ENCODE peak calls at places on chromosome 15, in six cellular contexts. I is stimulated activated naive B cell treated with anti-CD40 and anti-IgM and Interleukin-4, amounts not matched to agents 10 μg/mL and 1 μg/mL and 100 μg/mL, for 72 hours; F is H4; X is DMS79; J is left ventricle myocardium inferior; G is left colon. O is an unnamed sample.

GRCh38 chr15:69031013-69032001 is 16.8 kb downstream of the NOX5 start:
- DNase-seq in I (peak), F (no peak), X (no peak), J (peak), G (peak), O (peak)

GRCh38 chr15:101675796-101676582 is 23.8 kb upstream of the TM2D3 start:
- DNase-seq in I (no peak), F (peak), X (no peak), J (no peak), G (no peak), O (no peak)

GRCh38 chr15:67109141-67110034 is 44.0 kb downstream of the SMAD3 start:
- DNase-seq in I (peak), F (peak), X (no peak), J (peak), G (no peak), O (peak)

GRCh38 chr15:92922405-92923002 is 22.4 kb downstream of the CHD2 start:
- DNase-seq in I (no peak), F (no peak), X (no peak), J (no peak), G (no peak), O (no peak)

GRCh38 chr15:56871180-56871579 is 47.3 kb upstream of the TCF12 start:
- DNase-seq in I (no peak), F (peak), X (no peak), J (no peak), G (no peak), O (no peak)

GRCh38 chr15:91953432-91953831 is 99.9 kb downstream of the SLCO3A1 start:
- DNase-seq in I (no peak), F (no peak), X (no peak), J (no peak), G (peak), O (no peak)

GRCh38 chr15:40471105-40471777 is 457 bp downstream of the CHST14 start:
- DNase-seq in I (peak), F (peak), X (no peak), J (peak), G (no peak), O (peak)

GRCh38 chr15:38128389-38128788 is 124.2 kb upstream of the SPRED1 start:
- DNase-seq in I (no peak), F (no peak), X (no peak), J (no peak), G (no peak), O (no peak)

GRCh38 chr15:29242466-29243242 is 27.0 kb downstream of the NSMCE3 start:
- DNase-seq in I (no peak), F (no peak), X (peak), J (no peak), G (no peak), O (no peak)

GRCh38 chr15:47602124-47602523 is 115.2 kb upstream of the SEMA6D start:
- DNase-seq in I (no peak), F (no peak), X (no peak), J (no peak), G (no peak), O (no peak)

GRCh38 chr15:81152799-81153198 is 18.7 kb downstream of the CFAP161 start:
- DNase-seq in I (no peak), F (no peak), X (no peak), J (no peak), G (no peak), O (no peak)

GRCh38 chr15:57237282-57237642 is 139.0 kb upstream of the CGNL1 start:
- DNase-seq in I (no peak), F (no peak), X (no peak), J (no peak), G (no peak), O (no peak)

GRCh38 chr15:72047020-72047419 is 70.9 kb downstream of the MYO9A start:
- DNase-seq in I (no peak), F (no peak), X (no peak), J (no peak), G (no peak), O (no peak)

GRCh38 chr15:43977072-43977884 is 150.5 kb downstream of the WDR76 start:
- DNase-seq in I (no peak), F (no peak), X (no peak), J (no peak), G (no peak), O (no peak)

GRCh38 chr15:82768414-82769081 is 37.3 kb downstream of the FSD2 start:
- DNase-seq in I (no peak), F (no peak), X (no peak), J (no peak), G (no peak), O (no peak)

GRCh38 chr15:64883997-64884511 is 27.6 kb upstream of the ANKDD1A start:
- DNase-seq in I (peak), F (peak), X (peak), J (peak), G (peak), O (peak)

GRCh38 chr15:90592144-90592887 is 62.6 kb downstream of the CRTC3 start:
- DNase-seq in I (no peak), F (peak), X (no peak), J (no peak), G (no peak), O (no peak)

GRCh38 chr15:100930306-100930848 is 11.2 kb downstream of the LRRK1 start:
- DNase-seq in I (no peak), F (no peak), X (no peak), J (no peak), G (no peak), O (no peak)

GRCh38 chr15:78415284-78415683 is 22.7 kb upstream of the IREB2 start:
- DNase-seq in I (no peak), F (peak), X (peak), J (no peak), G (no peak), O (no peak)

GRCh38 chr15:75641603-75642002 is 1.6 kb upstream of the IMP3 start:
- DNase-seq in I (no peak), F (no peak), X (no peak), J (no peak), G (no peak), O (no peak)

GRCh38 chr15:23074684-23075083 is 35.3 kb upstream of the TUBGCP5 start:
- DNase-seq in I (no peak), F (peak), X (peak), J (no peak), G (no peak), O (no peak)

GRCh38 chr15:63086967-63087366 is 34.7 kb upstream of the LACTB start:
- DNase-seq in I (no peak), F (no peak), X (no peak), J (no peak), G (no peak), O (no peak)

GRCh38 chr15:65969865-65970832 is 100.9 kb downstream of the RAB11A start:
- DNase-seq in I (no peak), F (no peak), X (no peak), J (no peak), G (no peak), O (no peak)